ENCODE peak calls at places on chromosomes 2 and 18, in five cellular contexts. One of them, this sample, is unnamed.

GRCh38 chr18:32919799-32920198 is 147.0 kb upstream of the KLHL14 start:
- DNase-seq in breast epithelium: no peak
- DNase-seq in mucosa of gallbladder: no peak
- DNase-seq in dorsolateral prefrontal cortex: no peak
- DNase-seq in fibroblast of lung: no peak
- DNase-seq in this sample: no peak

GRCh38 chr2:37871453-37872191 is 53.5 kb upstream of the RMDN2 start:
- DNase-seq in breast epithelium: no peak
- DNase-seq in mucosa of gallbladder: no peak
- DNase-seq in dorsolateral prefrontal cortex: no peak
- DNase-seq in fibroblast of lung: peak; percentile 59
- DNase-seq in this sample: no peak

GRCh38 chr2:240436626-240437180 is 1.2 kb downstream of the GPC1 start:
- DNase-seq in breast epithelium: no peak
- DNase-seq in mucosa of gallbladder: no peak
- DNase-seq in dorsolateral prefrontal cortex: no peak
- DNase-seq in fibroblast of lung: peak; percentile 36
- DNase-seq in this sample: no peak

GRCh38 chr2:189466656-189467055 is 25.4 kb downstream of the WDR75 start:
- DNase-seq in breast epithelium: no peak
- DNase-seq in mucosa of gallbladder: no peak
- DNase-seq in dorsolateral prefrontal cortex: no peak
- DNase-seq in fibroblast of lung: peak; percentile 58
- DNase-seq in this sample: no peak

GRCh38 chr2:85175369-85176299 is 42.4 kb downstream of the TCF7L1 start:
- DNase-seq in breast epithelium: no peak
- DNase-seq in mucosa of gallbladder: peak; percentile 16
- DNase-seq in dorsolateral prefrontal cortex: no peak
- DNase-seq in fibroblast of lung: peak; percentile 54
- DNase-seq in this sample: no peak

GRCh38 chr2:172285010-172285621 is 142.3 kb upstream of the ITGA6 start:
- DNase-seq in breast epithelium: no peak
- DNase-seq in mucosa of gallbladder: no peak
- DNase-seq in dorsolateral prefrontal cortex: no peak
- DNase-seq in fibroblast of lung: peak; percentile 80
- DNase-seq in this sample: no peak

GRCh38 chr2:99659874-99660273 is 170.1 kb upstream of the REV1 start:
- DNase-seq in breast epithelium: no peak
- DNase-seq in mucosa of gallbladder: no peak
- DNase-seq in dorsolateral prefrontal cortex: no peak
- DNase-seq in fibroblast of lung: peak; percentile 73
- DNase-seq in this sample: no peak

GRCh38 chr2:105802587-105802986 is 57.9 kb downstream of the NCK2 start:
- DNase-seq in breast epithelium: no peak
- DNase-seq in mucosa of gallbladder: no peak
- DNase-seq in dorsolateral prefrontal cortex: no peak
- DNase-seq in fibroblast of lung: no peak
- DNase-seq in this sample: peak; percentile 25

GRCh38 chr2:66538291-66538690 is 103.4 kb downstream of the MEIS1 start:
- DNase-seq in breast epithelium: no peak
- DNase-seq in mucosa of gallbladder: no peak
- DNase-seq in dorsolateral prefrontal cortex: no peak
- DNase-seq in fibroblast of lung: no peak
- DNase-seq in this sample: no peak

GRCh38 chr2:228094377-228094921 is 87.0 kb downstream of the SPHKAP start:
- DNase-seq in breast epithelium: no peak
- DNase-seq in mucosa of gallbladder: no peak
- DNase-seq in dorsolateral prefrontal cortex: no peak
- DNase-seq in fibroblast of lung: no peak
- DNase-seq in this sample: no peak

GRCh38 chr2:105393373-105394055 is 5.3 kb downstream of the FHL2 start:
- DNase-seq in breast epithelium: no peak
- DNase-seq in mucosa of gallbladder: no peak
- DNase-seq in dorsolateral prefrontal cortex: no peak
- DNase-seq in fibroblast of lung: peak; percentile 71
- DNase-seq in this sample: no peak

GRCh38 chr2:161388146-161388779 is 27.8 kb upstream of the TBR1 start:
- DNase-seq in breast epithelium: no peak
- DNase-seq in mucosa of gallbladder: no peak
- DNase-seq in dorsolateral prefrontal cortex: no peak
- DNase-seq in fibroblast of lung: no peak
- DNase-seq in this sample: no peak

GRCh38 chr2:85435986-85436835 is 17.7 kb downstream of the SH2D6 start:
- DNase-seq in breast epithelium: no peak
- DNase-seq in mucosa of gallbladder: no peak
- DNase-seq in dorsolateral prefrontal cortex: no peak
- DNase-seq in fibroblast of lung: no peak
- DNase-seq in this sample: no peak

GRCh38 chr2:33118648-33119047 is 171.9 kb downstream of the LTBP1 start:
- DNase-seq in breast epithelium: no peak
- DNase-seq in mucosa of gallbladder: no peak
- DNase-seq in dorsolateral prefrontal cortex: no peak
- DNase-seq in fibroblast of lung: no peak
- DNase-seq in this sample: no peak

GRCh38 chr18:49647496-49648168 is 85.8 kb downstream of the LIPG start:
- DNase-seq in breast epithelium: no peak
- DNase-seq in mucosa of gallbladder: no peak
- DNase-seq in dorsolateral prefrontal cortex: no peak
- DNase-seq in fibroblast of lung: peak; percentile 83
- DNase-seq in this sample: no peak

GRCh38 chr2:7325186-7325585 is 408.0 kb downstream of the RNF144A start:
- DNase-seq in breast epithelium: no peak
- DNase-seq in mucosa of gallbladder: no peak
- DNase-seq in dorsolateral prefrontal cortex: no peak
- DNase-seq in fibroblast of lung: no peak
- DNase-seq in this sample: no peak

This sample was measured in caudate nucleus.